ENCODE peak calls at places on chromosomes 2 and 18, in eight cellular contexts. H, C, O, R, X, B, G and D are unnamed samples.

GRCh38 chr2:73059106-73059505 is 12.4 kb downstream of the SFXN5 start:
- DNase-seq in C (no peak), G (no peak), X (no peak), H (no peak), B (no peak), R (no peak), O (no peak), D (no peak)

GRCh38 chr2:12796617-12797016 is 79.9 kb downstream of the TRIB2 start:
- DNase-seq in C (no peak), R (peak; percentile 70), X (no peak), G (no peak), B (no peak), H (no peak), O (no peak), D (no peak)

GRCh38 chr2:1265454-1265853 is 147.8 kb upstream of the TPO start:
- DNase-seq in R (no peak), O (no peak), C (no peak), G (no peak), B (no peak), H (no peak), X (no peak), D (no peak)

GRCh38 chr18:13520741-13521140 is 205.6 kb downstream of the FAM210A start:
- DNase-seq in G (no peak), C (no peak), B (no peak), H (no peak), R (no peak), O (no peak), X (no peak), D (no peak)

GRCh38 chr2:219570924-219571310 is 422 bp downstream of the OBSL1 start:
- DNase-seq in R (no peak), B (no peak), C (no peak), G (no peak), H (no peak), X (peak; percentile 86), O (no peak), D (no peak)

GRCh38 chr2:215499330-215499729 is 63.5 kb upstream of the FN1 start:
- DNase-seq in G (no peak), R (no peak), B (no peak), X (no peak), O (no peak), H (no peak), C (no peak), D (no peak)

GRCh38 chr18:40883271-40883670 is 1071.8 kb upstream of the PIK3C3 start:
- DNase-seq in O (no peak), G (no peak), B (no peak), R (no peak), X (no peak), C (no peak), H (no peak), D (no peak)

GRCh38 chr2:121254748-121255147 is 30.3 kb downstream of the TFCP2L1 start:
- DNase-seq in B (peak; percentile 29), C (no peak), G (no peak), H (no peak), O (no peak), R (peak; percentile 27), X (no peak), D (no peak)

GRCh38 chr2:10524841-10525572 is 76.9 kb upstream of the ODC1 start:
- DNase-seq in O (no peak), B (no peak), C (no peak), X (no peak), R (peak; percentile 55), H (no peak), G (no peak), D (no peak)

GRCh38 chr2:71069376-71069775 is 928 bp downstream of the NAGK start:
- DNase-seq in C (no peak), B (no peak), X (no peak), O (no peak), H (no peak), R (peak; percentile 43), G (no peak), D (no peak)

GRCh38 chr2:226795281-226796011 is 4.2 kb downstream of the IRS1 start:
- DNase-seq in B (peak; percentile 66), R (peak; percentile 77), G (no peak), O (no peak), H (no peak), C (peak; percentile 14), X (peak; percentile 81), D (peak; percentile 30)

GRCh38 chr2:220191737-220192136 is 564.3 kb downstream of the SLC4A3 start:
- DNase-seq in H (no peak), X (peak; percentile 22), C (no peak), O (no peak), B (no peak), G (no peak), R (no peak), D (no peak)

GRCh38 chr2:134401081-134401497 is 147.2 kb downstream of the MGAT5 start:
- DNase-seq in G (no peak), H (no peak), O (no peak), R (no peak), B (peak; percentile 67), C (peak; percentile 70), X (peak; percentile 4), D (no peak)

GRCh38 chr2:226490172-226490571 is 309.4 kb downstream of the IRS1 start:
- DNase-seq in G (no peak), B (no peak), H (no peak), R (no peak), C (no peak), X (no peak), O (no peak), D (no peak)

GRCh38 chr2:235537587-235537986 is 43.7 kb downstream of the AGAP1 start:
- DNase-seq in X (no peak), B (no peak), O (no peak), G (no peak), H (no peak), R (no peak), C (no peak), D (no peak)

GRCh38 chr2:54341656-54342055 is 85.6 kb upstream of the TSPYL6 start:
- DNase-seq in C (no peak), R (peak; percentile 67), O (no peak), H (no peak), B (no peak), X (no peak), G (no peak), D (no peak)

GRCh38 chr2:2571301-2572198 is 240.5 kb upstream of the MYT1L start:
- DNase-seq in H (no peak), R (no peak), O (no peak), X (peak; percentile 72), G (no peak), C (peak; percentile 37), B (no peak), D (no peak)

GRCh38 chr2:7444614-7445013 is 527.4 kb downstream of the RNF144A start:
- DNase-seq in R (no peak), O (no peak), C (no peak), B (no peak), X (no peak), G (no peak), H (no peak), D (no peak)

GRCh38 chr2:131033786-131034121 is 59.5 kb downstream of the FAM168B start:
- DNase-seq in B (no peak), H (no peak), R (peak; percentile 2), X (no peak), G (no peak), O (no peak), C (no peak), D (peak; percentile 9)

GRCh38 chr2:51065276-51065675 is 33.3 kb upstream of the NRXN1 start:
- DNase-seq in X (no peak), R (no peak), B (no peak), C (no peak), O (no peak), G (no peak), H (no peak), D (no peak)

GRCh38 chr2:189379731-189380261 is 61.5 kb upstream of the WDR75 start:
- DNase-seq in O (no peak), X (no peak), C (no peak), H (no peak), G (no peak), R (no peak), B (no peak), D (no peak)

GRCh38 chr2:101124684-101125366 is 26.4 kb downstream of the TBC1D8 start:
- DNase-seq in X (no peak), G (peak; percentile 71), O (no peak), C (no peak), R (peak; percentile 85), B (peak; percentile 84), H (peak; percentile 96), D (peak; percentile 78)
- TF ChIP-seq POLR2AphosphoS5 in X (peak; percentile 59), G (peak; percentile 69), O (peak; percentile 53), C (no peak), R (no peak), B (no peak), H (no peak), D (peak; percentile 64)

DNA sequence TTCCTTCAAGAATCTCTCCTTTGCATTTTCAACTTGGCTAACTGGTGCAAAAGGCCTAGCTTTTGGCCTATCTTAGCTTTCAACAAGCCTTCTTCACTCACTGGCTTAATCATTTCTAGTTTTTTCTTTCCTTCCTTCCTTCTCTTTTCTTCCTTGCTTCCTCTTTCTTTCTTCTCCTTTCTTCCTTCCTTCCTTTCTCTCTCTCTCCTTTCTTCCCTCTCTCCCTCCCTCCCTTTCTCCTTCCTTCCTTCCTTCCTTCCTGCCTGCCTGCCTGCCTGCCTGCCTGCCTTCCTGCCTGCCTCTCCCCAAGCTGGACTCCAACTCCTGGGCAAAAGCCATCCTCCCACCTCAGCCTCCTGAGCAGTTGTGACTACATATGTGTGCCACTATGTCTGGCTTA is 176.2 kb upstream of the APCDD1 start:
- DNase-seq in B (no peak), C (no peak), H (no peak), R (no peak), X (no peak), O (no peak), G (no peak), D (no peak)
- TF ChIP-seq EP300 in B (no peak), C (no peak), H (no peak), R (no peak), X (no peak), O (no peak), G (no peak), D (no peak)

GRCh38 chr18:54830260-54830659 is 2.0 kb downstream of the RAB27B start:
- DNase-seq in H (no peak), C (no peak), G (no peak), R (no peak), X (no peak), B (no peak), O (no peak), D (no peak)

GRCh38 chr18:54828986-54829385 is 709 bp downstream of the RAB27B start:
- DNase-seq in G (no peak), X (no peak), B (no peak), O (no peak), R (no peak), H (no peak), C (no peak), D (no peak)

GRCh38 chr18:54825626-54826344 is 2.5 kb upstream of the RAB27B start:
- DNase-seq in X (no peak), G (no peak), B (no peak), O (no peak), R (no peak), H (no peak), C (peak; percentile 45), D (no peak)

GRCh38 chr18:54829856-54830255 is 1.6 kb downstream of the RAB27B start:
- DNase-seq in R (no peak), O (no peak), G (no peak), B (no peak), H (no peak), X (no peak), C (no peak), D (no peak)

GRCh38 chr18:54828290-54828871 is at the start of gene RAB27B:
- DNase-seq in B (peak; percentile 84), R (peak; percentile 72), O (no peak), H (peak; percentile 25), X (peak; percentile 94), C (peak; percentile 64), G (peak; percentile 88), D (peak; percentile 88)
- TF ChIP-seq POLR2AphosphoS5 in B (no peak), R (no peak), O (peak; percentile 21), H (no peak), X (no peak), C (peak; percentile 18), G (peak; percentile 79), D (peak; percentile 81)

GRCh38 chr18:24197412-24197811 is 58.5 kb downstream of the CABYR start:
- DNase-seq in B (no peak), R (no peak), G (no peak), H (no peak), C (no peak), O (no peak), X (no peak), D (no peak)
- TF ChIP-seq EP300 in B (no peak), R (no peak), G (no peak), H (no peak), C (no peak), O (no peak), X (no peak), D (no peak)